ENCODE peak calls at places on chromosomes 7 and 10, in four cellular contexts. C is suprapubic skin, Y is mucosa of descending colon, K is fibroblast of the aortic adventitia. M is an unnamed sample.

GRCh38 chr7:68406480-68406879 is 1191.8 kb upstream of the AUTS2 start:
- DNase-seq in C (no peak), Y (no peak), K (no peak), M (no peak)

GRCh38 chr7:135274495-135275268 is 41.0 kb downstream of the STRA8 start:
- DNase-seq in C (peak), Y (no peak), K (peak), M (peak)

GRCh38 chr7:128914566-128915151 is 4.2 kb upstream of the KCP start:
- DNase-seq in C (peak), Y (no peak), K (no peak), M (no peak)

GRCh38 chr7:5692845-5693278 is 88.6 kb downstream of the RNF216 start:
- DNase-seq in C (no peak), Y (no peak), K (peak), M (no peak)

GRCh38 chr7:79414910-79415309 is 38.6 kb downstream of the MAGI2 start:
- DNase-seq in C (no peak), Y (no peak), K (peak), M (no peak)

GRCh38 chr10:91197044-91197651 is 23.3 kb upstream of the PCGF5 start:
- DNase-seq in C (no peak), Y (no peak), K (peak), M (no peak)

GRCh38 chr10:100487529-100487928 is 24.7 kb downstream of the WNT8B start:
- DNase-seq in C (no peak), Y (no peak), K (no peak), M (no peak)

GRCh38 chr10:15262036-15262713 is 93.7 kb upstream of the NMT2 start:
- DNase-seq in C (no peak), Y (no peak), K (peak), M (peak)

GRCh38 chr10:86862786-86863185 is 94.6 kb downstream of the MMRN2 start:
- DNase-seq in C (no peak), Y (no peak), K (no peak), M (peak)

GRCh38 chr10:131812736-131813604 is 87.8 kb upstream of the PPP2R2D start:
- DNase-seq in C (no peak), Y (peak), K (no peak), M (no peak)

GRCh38 chr10:85615556-85615955 is 751.0 kb downstream of the GRID1 start:
- DNase-seq in C (no peak), Y (no peak), K (no peak), M (no peak)

GRCh38 chr7:35749548-35749947 is 51.3 kb upstream of the SEPTIN7 start:
- DNase-seq in C (no peak), Y (no peak), K (peak), M (peak)

GRCh38 chr10:43174969-43175368 is 36.7 kb downstream of the CSGALNACT2 start:
- DNase-seq in C (no peak), Y (no peak), K (no peak), M (no peak)

GRCh38 chr10:132194726-132195125 is 8.0 kb downstream of the DPYSL4 start:
- DNase-seq in C (peak), Y (peak), K (no peak), M (no peak)

GRCh38 chr7:107879400-107880035 is 11.5 kb upstream of the DLD start:
- DNase-seq in C (no peak), Y (no peak), K (peak), M (peak)

GRCh38 chr7:69962077-69962855 is 364.0 kb downstream of the AUTS2 start:
- DNase-seq in C (no peak), Y (no peak), K (no peak), M (peak)

GRCh38 chr10:116312091-116312490 is 12.2 kb upstream of the CCDC172 start:
- DNase-seq in C (no peak), Y (no peak), K (no peak), M (no peak)

GRCh38 chr7:18087031-18087686 is 59.5 kb upstream of the PRPS1L1 start:
- DNase-seq in C (no peak), Y (peak), K (peak), M (peak)

GRCh38 chr10:96401036-96401435 is 42.2 kb upstream of the OPALIN start:
- DNase-seq in C (peak), Y (no peak), K (no peak), M (no peak)

GRCh38 chr10:100565206-100565985 is 29.7 kb downstream of the HIF1AN start:
- DNase-seq in C (no peak), Y (no peak), K (no peak), M (no peak)

GRCh38 chr7:48563334-48563733 is 361.0 kb upstream of the CDC14C start:
- DNase-seq in C (no peak), Y (no peak), K (no peak), M (no peak)

GRCh38 chr7:21884496-21884895 is 61.2 kb downstream of the CDCA7L start:
- DNase-seq in C (no peak), Y (no peak), K (no peak), M (no peak)

GRCh38 chr10:63657812-63658211 is 136.6 kb downstream of the REEP3 start:
- DNase-seq in C (no peak), Y (no peak), K (no peak), M (no peak)

GRCh38 chr7:156360835-156361234 is 279.7 kb upstream of the RNF32 start:
- DNase-seq in C (no peak), Y (no peak), K (no peak), M (no peak)

GRCh38 chr10:46548781-46549090 is 7.7 kb downstream of the GPRIN2 start:
- DNase-seq in C (no peak), Y (no peak), K (no peak), M (no peak)

DNA sequence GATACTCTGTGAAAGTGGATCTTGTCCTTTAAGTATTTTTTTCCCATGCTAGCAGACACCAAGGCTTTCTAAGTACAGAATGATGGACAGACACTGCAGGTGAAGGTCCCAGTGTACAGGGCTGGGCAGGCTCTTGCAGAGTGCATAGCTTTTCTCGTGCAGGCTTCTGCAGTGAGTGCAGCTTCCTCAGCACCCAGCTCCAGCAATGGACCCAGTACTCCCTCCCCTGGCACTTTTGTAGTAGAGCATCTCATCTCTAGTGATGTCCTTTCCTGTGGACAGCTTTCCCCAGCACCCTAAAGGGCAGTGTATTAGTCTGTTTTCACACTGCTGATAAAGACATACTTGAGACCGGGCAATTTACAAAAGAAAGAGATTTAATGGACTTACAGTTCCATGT is 104.3 kb downstream of the CUL2 start:
- DNase-seq in C (no peak), Y (no peak), K (peak), M (no peak)
- TF ChIP-seq CTCF in C (peak), Y (no peak), K (peak), M (peak)

DNA sequence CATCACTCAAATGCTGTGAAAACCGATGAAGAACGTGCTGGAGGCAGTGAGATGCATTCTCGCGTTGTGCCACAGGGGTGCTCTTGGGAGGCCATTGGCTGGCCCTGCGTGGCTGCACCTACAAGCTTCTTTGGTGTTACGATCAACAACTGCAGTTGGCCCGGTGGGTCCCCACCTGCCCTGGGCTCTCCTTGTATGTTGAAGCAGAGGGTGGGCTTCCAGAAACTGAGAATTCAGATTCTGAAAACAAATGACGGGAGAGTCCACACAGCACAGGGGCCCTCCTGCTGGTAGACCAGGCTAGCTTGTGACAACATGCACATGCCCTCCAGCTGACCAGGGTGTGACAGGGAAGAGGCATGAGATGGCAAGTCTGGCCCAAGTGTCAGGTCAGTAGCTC is 23.7 kb upstream of the DDC start:
- DNase-seq in C (no peak), Y (no peak), K (no peak), M (no peak)
- TF ChIP-seq CTCF in C (no peak), Y (no peak), K (peak), M (peak)

GRCh38 chr10:129033354-129033729 is 433.7 kb upstream of the MGMT start:
- DNase-seq in C (no peak), Y (no peak), K (no peak), M (no peak)

GRCh38 chr10:129032626-129033353 is 434.3 kb upstream of the MGMT start:
- DNase-seq in C (no peak), Y (no peak), K (no peak), M (no peak)

GRCh38 chr10:129028425-129028824 is 438.6 kb upstream of the MGMT start:
- DNase-seq in C (no peak), Y (no peak), K (no peak), M (no peak)

GRCh38 chr10:129033790-129034272 is 433.2 kb upstream of the MGMT start:
- DNase-seq in C (no peak), Y (no peak), K (no peak), M (no peak)

DNA sequence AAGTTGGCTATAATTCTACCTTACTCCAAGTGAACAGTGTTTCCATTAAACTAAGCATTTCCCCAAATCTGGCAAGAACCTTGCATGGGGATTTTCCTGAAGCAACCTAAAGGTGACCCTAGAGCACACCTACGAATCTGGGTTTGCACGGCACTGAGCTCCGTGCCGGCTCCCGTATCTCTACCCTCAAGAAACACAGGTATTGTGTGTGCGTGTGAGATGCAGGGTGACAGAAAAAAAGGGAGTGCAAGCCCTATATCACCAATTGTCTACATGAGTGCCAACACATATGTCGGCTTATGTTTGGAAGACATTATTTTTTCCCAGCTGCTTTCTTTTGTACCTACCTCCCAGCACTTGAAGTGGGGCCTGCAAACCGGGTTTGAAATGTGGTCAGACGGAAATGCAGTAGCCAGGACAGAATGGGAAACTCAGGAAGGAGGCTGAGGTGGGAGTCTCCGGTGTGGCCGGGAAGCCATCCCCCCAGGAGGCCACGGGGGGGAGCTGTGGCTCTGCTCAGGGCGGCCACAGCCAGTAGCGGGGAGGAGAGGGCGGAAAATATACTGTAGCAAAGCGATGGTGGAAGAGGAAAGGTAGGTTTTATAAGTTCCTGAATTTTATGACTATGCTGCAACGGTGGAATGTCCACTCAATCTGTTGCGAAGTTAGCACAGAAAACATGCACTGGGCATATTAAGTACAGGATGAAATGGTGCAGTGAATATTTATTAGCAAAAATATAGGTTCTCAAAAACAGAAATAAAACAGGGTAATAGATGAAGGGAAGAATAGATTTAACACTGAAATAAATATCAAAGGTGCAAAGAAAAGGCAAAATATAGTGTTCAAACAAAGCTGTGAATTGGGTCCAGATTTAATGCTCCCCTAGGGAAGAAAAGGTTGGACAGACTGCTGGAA is 435.5 kb upstream of the MGMT start:
- DNase-seq in C (no peak), Y (no peak), K (peak), M (peak)
- TF ChIP-seq CTCF in C (peak), Y (peak), K (peak), M (peak)

GRCh38 chr10:94630017-94630688 is 53.4 kb upstream of the CYP2C18 start:
- DNase-seq in C (no peak), Y (no peak), K (peak), M (no peak)
- TF ChIP-seq CTCF in C (peak), Y (no peak), K (peak), M (peak)

GRCh38 chr10:110221721-110222261 is 14.4 kb downstream of the MXI1 start:
- DNase-seq in C (peak), Y (peak), K (peak), M (peak)
- TF ChIP-seq CTCF in C (no peak), Y (no peak), K (peak), M (peak)

GRCh38 chr7:90272242-90272641 is 27.3 kb downstream of the CFAP69 start:
- DNase-seq in C (no peak), Y (no peak), K (no peak), M (no peak)
- TF ChIP-seq CTCF in C (no peak), Y (no peak), K (no peak), M (no peak)

DNA sequence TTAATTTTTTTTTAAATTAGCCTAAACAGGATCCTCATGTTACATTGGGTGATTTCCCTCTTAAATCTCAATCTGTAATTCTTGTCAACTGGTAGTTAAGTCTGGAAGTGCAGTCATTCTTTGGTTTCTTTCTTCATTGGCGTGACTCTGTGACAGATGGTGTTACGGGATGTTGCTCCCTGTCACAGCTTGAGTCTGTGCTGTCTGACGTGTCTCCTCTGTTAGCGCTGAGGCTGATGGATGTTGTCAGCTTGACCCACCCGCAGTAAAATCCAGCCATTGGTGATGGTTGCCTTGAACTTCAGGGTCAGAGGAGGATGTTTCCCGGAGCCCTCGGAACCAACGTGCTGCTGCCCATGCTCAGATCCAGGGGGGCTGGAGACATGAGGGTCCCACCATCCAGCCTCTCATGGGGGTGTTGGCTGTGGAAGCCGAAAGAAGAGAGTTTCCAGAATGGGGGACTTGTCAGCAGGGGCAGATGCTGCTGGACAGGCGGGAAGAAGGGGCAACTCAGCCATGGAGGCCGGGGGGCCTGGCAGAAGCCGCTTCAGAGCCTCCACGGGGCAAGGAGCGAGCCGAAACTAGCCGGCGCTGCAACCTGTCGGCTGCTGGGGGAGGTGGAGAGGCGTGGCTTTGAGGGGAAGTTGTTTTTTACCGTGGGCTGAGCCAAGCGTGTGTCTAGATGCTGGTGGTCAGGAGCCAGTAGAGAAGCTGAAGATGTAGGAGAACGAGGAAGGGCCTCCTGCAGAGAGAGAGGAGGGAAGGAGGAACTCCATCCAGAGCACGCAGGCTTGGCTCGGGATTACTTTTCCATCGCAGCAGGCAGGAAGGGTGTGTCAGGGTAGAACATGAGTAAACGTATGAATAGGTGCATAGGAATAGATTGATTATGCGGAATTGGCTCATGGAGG is 3.5 kb downstream of the SUN1 start:
- DNase-seq in C (no peak), Y (no peak), K (no peak), M (no peak)
- TF ChIP-seq CTCF in C (no peak), Y (no peak), K (no peak), M (no peak)

GRCh38 chr10:12549297-12549696 is 199.9 kb downstream of the CAMK1D start:
- DNase-seq in C (no peak), Y (no peak), K (no peak), M (no peak)
- TF ChIP-seq CTCF in C (no peak), Y (no peak), K (no peak), M (no peak)

GRCh38 chr7:157405914-157406810 is 69.4 kb downstream of the DNAJB6 start:
- DNase-seq in C (peak), Y (no peak), K (no peak), M (no peak)
- TF ChIP-seq CTCF in C (no peak), Y (no peak), K (no peak), M (no peak)

GRCh38 chr7:122691569-122692235 is 7.2 kb downstream of the RNF133 start:
- DNase-seq in C (no peak), Y (no peak), K (no peak), M (no peak)

GRCh38 chr7:122686360-122686878 is 12.5 kb downstream of the RNF133 start:
- DNase-seq in C (no peak), Y (no peak), K (no peak), M (no peak)

GRCh38 chr7:122692769-122693309 is 6.1 kb downstream of the RNF133 start:
- DNase-seq in C (no peak), Y (no peak), K (no peak), M (no peak)

GRCh38 chr7:122688385-122688998 is 10.4 kb downstream of the RNF133 start:
- DNase-seq in C (no peak), Y (no peak), K (no peak), M (no peak)

DNA sequence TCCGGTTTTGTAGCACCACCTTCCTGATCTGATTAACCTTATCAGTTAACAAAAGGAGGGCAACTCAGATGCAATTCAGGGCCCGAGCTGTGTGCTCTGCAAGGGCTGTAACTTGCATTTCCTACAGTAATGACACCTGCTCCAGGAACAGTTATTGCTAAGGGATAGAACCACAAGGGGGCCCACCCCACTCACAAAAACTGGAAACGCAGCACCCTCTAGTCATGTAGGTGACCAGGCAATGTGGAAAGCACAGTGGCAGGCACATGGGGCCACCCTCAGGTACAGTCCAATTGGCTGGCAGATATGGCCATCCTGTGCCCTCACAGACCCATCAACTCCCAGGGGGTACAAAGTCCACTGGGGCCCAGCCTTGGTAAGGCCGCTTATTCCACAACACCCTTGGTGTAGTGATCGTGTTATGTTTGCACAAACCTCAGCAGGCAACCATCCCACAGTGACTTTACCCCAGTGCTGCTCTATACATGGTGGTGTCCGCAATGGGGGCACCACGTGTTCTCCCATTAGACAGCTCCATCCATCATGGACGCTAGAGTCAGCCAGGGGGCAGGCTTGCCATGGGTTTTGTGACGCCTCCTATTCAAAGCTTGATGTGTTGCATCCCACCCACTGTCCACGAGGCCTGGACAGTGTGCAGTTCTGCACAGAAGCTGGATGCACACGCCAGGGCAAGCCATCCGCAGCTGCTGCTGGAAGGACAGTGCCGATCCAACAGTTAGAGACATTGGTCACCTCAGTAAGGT is 9.4 kb downstream of the RNF133 start:
- DNase-seq in C (no peak), Y (no peak), K (no peak), M (no peak)
- TF ChIP-seq CTCF in C (no peak), Y (no peak), K (no peak), M (no peak)